ENCODE peak calls at places on chromosome 5, in ten cellular contexts. O is RWPE1; J is neural progenitor cell; T is GM20000; V is osteoblast; B is CD8-positive, alpha-beta T cell; R is A549; G is WTC11; I is bronchial epithelial cell; Q is Peyer's patch. Z is an unnamed sample.

GRCh38 chr5:180370861-180371641 is 17.9 kb upstream of the GFPT2 start:
- DNase-seq in Q (no peak), G (no peak), R (no peak), J (no peak), B (no peak), V (peak), O (no peak), T (no peak), I (no peak), Z (no peak)

GRCh38 chr5:107812570-107813141 is 141.9 kb upstream of the EFNA5 start:
- DNase-seq in Q (no peak), O (no peak), V (peak), J (no peak), G (no peak), B (no peak), T (peak), R (no peak), I (no peak), Z (no peak)

GRCh38 chr5:179267071-179267670 is 78.1 kb downstream of the ADAMTS2 start:
- DNase-seq in O (no peak), B (no peak), I (no peak), G (peak), R (no peak), T (no peak), J (peak), Q (peak), V (peak), Z (no peak)

GRCh38 chr5:67037171-67037570 is 159.4 kb downstream of the CD180 start:
- DNase-seq in B (no peak), G (no peak), V (no peak), Q (no peak), I (peak), R (no peak), O (no peak), J (no peak), T (no peak), Z (no peak)

GRCh38 chr5:106730506-106730905 is 940.2 kb downstream of the EFNA5 start:
- DNase-seq in V (no peak), I (no peak), T (no peak), O (no peak), J (no peak), G (no peak), Q (no peak), B (no peak), R (no peak), Z (no peak)

GRCh38 chr5:177430972-177431316 is 4.5 kb downstream of the GRK6 start:
- DNase-seq in G (no peak), T (no peak), O (no peak), V (peak), J (no peak), B (no peak), I (no peak), Q (no peak), R (no peak), Z (no peak)

GRCh38 chr5:172274951-172275753 is 8.4 kb downstream of the UBTD2 start:
- DNase-seq in V (no peak), R (no peak), Q (no peak), G (no peak), B (peak), J (no peak), O (peak), I (peak), T (no peak), Z (no peak)

GRCh38 chr5:124735169-124735858 is 11.1 kb downstream of the ZNF608 start:
- DNase-seq in O (no peak), V (peak), I (no peak), J (peak), R (no peak), B (no peak), G (peak), T (no peak), Q (peak), Z (no peak)

GRCh38 chr5:27473300-27474053 is 435.1 kb upstream of the CDH9 start:
- DNase-seq in V (no peak), R (peak), I (no peak), T (no peak), J (peak), B (no peak), Q (no peak), O (no peak), G (no peak), Z (no peak)

GRCh38 chr5:55427157-55427556 is 107.6 kb downstream of the PLPP1 start:
- DNase-seq in G (no peak), B (no peak), V (peak), J (no peak), Q (no peak), I (peak), R (no peak), O (no peak), T (no peak), Z (no peak)

GRCh38 chr5:82162568-82162967 is 115.6 kb downstream of the RPS23 start:
- DNase-seq in O (no peak), T (no peak), Q (no peak), I (no peak), R (no peak), B (no peak), J (no peak), G (no peak), V (no peak), Z (no peak)

GRCh38 chr5:16964821-16965220 is 28.7 kb upstream of the MYO10 start:
- DNase-seq in G (no peak), T (no peak), I (no peak), O (no peak), Q (no peak), R (no peak), B (no peak), V (no peak), J (no peak), Z (no peak)

GRCh38 chr5:80414113-80414512 is 6.2 kb downstream of the ZFYVE16 start:
- DNase-seq in R (no peak), V (peak), T (no peak), J (no peak), G (no peak), I (peak), O (no peak), B (no peak), Q (no peak), Z (no peak)

GRCh38 chr5:67233075-67233474 is 36.5 kb upstream of the CD180 start:
- DNase-seq in R (no peak), G (no peak), I (no peak), J (no peak), V (no peak), B (no peak), Q (no peak), T (no peak), O (no peak), Z (no peak)

GRCh38 chr5:179373961-179374505 is 28.8 kb upstream of the ADAMTS2 start:
- DNase-seq in J (no peak), O (no peak), G (peak), B (no peak), R (no peak), T (no peak), Q (no peak), I (no peak), V (no peak), Z (no peak)

GRCh38 chr5:142316051-142316450 is 8.8 kb downstream of the SPRY4 start:
- DNase-seq in T (no peak), V (no peak), R (no peak), G (no peak), J (no peak), I (no peak), O (no peak), B (no peak), Q (no peak), Z (no peak)

GRCh38 chr5:16539169-16539666 is 73.6 kb upstream of the ZNF622 start:
- DNase-seq in O (peak), B (no peak), J (no peak), Q (peak), R (peak), I (peak), V (peak), G (no peak), T (no peak), Z (no peak)

GRCh38 chr5:51387854-51388320 is 4.6 kb downstream of the ISL1 start:
- DNase-seq in O (peak), V (no peak), G (peak), J (peak), B (no peak), R (no peak), T (no peak), Q (no peak), I (no peak), Z (no peak)

GRCh38 chr5:98804066-98804465 is 30.6 kb downstream of the RGMB start:
- DNase-seq in B (no peak), O (peak), I (peak), T (no peak), J (no peak), G (no peak), Q (no peak), R (no peak), V (no peak), Z (no peak)

GRCh38 chr5:59007460-59008063 is 424.7 kb downstream of the RAB3C start:
- DNase-seq in I (peak), Q (no peak), J (peak), B (no peak), T (peak), O (peak), V (no peak), R (no peak), G (no peak), Z (no peak)

DNA sequence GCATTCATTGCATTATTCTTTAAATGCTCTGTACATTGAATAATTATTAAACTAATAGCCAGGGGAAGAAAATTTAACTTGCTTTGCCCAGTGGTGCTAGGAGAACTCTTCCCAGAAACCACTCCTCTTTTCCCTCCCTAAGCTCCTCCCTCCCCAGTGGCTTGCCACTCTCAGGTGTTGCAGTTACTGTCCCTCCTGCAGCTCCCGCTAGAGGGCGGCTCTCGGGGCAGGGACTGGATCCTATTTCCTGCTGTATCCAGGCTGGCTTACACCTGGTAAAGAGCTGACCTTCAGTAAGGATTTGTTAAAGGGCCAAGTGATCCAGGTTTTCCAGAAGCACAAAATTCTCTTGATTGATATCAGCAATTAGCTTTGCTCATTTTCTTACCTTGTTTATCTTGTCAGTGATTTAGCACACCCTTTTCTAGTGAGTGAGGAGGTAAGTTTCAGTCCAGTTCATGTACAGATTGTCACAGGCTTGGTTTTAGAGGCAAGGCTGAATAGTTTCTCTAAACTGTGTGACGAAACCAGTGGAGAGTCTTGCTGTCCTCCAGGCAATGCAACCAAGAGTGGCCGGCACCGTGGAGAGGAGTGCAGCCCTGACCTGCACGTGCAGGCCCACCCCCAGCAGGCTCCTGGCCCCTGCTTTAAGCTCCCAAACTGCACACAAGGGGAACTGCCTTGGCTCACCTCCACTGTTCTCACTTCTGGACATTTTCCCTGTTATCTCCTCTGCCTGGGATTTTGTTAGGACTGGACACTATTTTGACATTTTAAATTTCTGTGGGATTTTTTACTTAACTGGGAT is 423.8 kb downstream of the SPOCK1 start:
- DNase-seq in Q (peak), J (peak), B (no peak), G (peak), V (no peak), R (peak), T (peak), I (peak), O (peak), Z (peak)
- TF ChIP-seq CTCF in Q (no peak), J (peak), B (no peak), G (peak), V (peak), R (peak), T (peak), I (peak), O (peak), Z (peak)

DNA sequence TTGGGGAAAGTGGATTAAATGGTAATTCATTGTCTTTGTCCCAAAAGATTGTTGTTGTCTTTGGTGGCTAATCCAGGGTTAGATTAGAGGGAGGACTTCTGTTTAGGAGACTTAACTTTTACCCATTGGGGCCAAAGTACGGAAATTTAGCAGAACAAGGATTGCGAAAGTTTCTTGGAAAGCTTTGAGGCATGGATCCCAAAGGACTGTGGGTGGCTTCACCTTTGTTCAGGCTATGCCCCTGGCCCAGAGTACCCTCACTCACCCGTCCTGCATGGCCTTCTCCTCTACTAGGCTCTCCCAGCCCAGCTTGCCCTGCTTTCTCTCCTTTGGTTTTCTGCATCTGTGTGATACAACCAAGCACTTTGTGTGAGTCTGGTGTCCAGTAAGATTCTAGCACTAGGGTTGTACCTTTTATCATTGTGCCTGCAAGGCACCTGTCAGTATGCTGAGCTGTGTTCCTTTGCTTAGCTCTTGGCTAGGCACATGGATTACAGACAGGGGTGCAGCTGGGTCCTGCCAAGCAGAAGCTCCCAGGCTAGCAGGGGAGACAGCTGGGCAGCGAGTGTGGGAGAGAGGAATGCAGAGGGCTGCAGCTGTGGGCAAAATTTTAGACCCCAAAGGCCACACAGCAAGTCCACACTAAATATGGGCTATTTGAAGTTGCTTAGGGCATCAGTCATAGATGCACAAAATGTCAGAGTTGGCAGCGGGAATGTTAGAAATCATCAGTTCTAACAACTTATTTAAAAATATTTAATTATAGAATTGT is 3.2 kb downstream of the PPARGC1B start:
- DNase-seq in V (no peak), O (no peak), I (no peak), G (no peak), J (no peak), R (no peak), B (no peak), Q (no peak), T (no peak), Z (no peak)
- TF ChIP-seq CTCF in V (no peak), O (no peak), I (no peak), G (no peak), J (no peak), R (no peak), B (no peak), Q (no peak), T (no peak), Z (no peak)

GRCh38 chr5:176405656-176406435 is 10.5 kb downstream of the CLTB start:
- DNase-seq in I (no peak), B (no peak), Q (peak), O (no peak), G (peak), T (no peak), J (peak), V (no peak), R (peak), Z (no peak)
- TF ChIP-seq CTCF in I (peak), B (no peak), Q (no peak), O (no peak), G (no peak), T (no peak), J (peak), V (peak), R (peak), Z (no peak)

GRCh38 chr5:72407541-72407940 is 87.4 kb downstream of the PTCD2 start:
- DNase-seq in Q (no peak), I (peak), J (no peak), R (no peak), O (no peak), T (no peak), B (no peak), G (no peak), V (no peak), Z (no peak)

GRCh38 chr5:72402381-72402890 is 82.3 kb downstream of the PTCD2 start:
- DNase-seq in R (peak), B (no peak), G (no peak), Q (no peak), V (no peak), O (peak), I (peak), J (no peak), T (no peak), Z (no peak)

GRCh38 chr5:72400950-72401349 is 80.8 kb downstream of the PTCD2 start:
- DNase-seq in Q (no peak), V (no peak), O (no peak), J (no peak), R (no peak), G (no peak), T (no peak), I (no peak), B (no peak), Z (no peak)

GRCh38 chr5:72407078-72407477 is 86.9 kb downstream of the PTCD2 start:
- DNase-seq in J (no peak), B (no peak), Q (no peak), G (no peak), I (no peak), V (no peak), T (no peak), R (no peak), O (no peak), Z (no peak)

DNA sequence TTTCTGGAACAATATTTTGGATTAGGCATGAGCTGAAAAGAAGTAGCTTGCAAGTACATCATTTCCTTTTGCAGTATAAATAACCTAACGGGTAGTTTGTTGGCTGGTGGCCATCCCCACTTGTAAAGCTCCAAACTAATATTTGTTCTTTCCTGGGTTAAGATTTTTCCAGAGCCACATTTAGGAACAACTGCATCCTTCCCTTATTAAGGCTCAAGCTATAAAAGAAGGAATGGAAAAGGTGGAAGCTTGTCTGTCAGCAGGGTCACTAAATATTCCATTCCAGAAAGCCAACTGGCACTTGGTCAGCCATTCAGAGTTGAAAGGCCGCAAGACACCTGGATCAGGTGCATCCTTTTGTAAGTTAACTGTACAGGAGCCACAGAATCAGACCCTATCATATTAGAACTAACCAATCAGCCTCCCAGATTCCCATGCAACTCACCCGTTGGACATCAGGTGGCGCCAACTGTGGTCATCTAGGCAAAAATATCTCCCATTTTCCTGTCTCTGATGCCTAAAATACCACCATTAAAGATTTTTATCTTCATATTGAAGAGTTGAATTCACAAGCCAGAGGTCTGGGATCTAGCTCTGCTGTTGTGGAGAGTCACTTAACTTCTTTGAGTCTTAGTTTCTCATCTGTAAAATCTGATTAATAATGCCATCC is 82.9 kb downstream of the PTCD2 start:
- DNase-seq in G (peak), O (no peak), B (no peak), J (no peak), I (no peak), V (no peak), Q (no peak), R (peak), T (no peak), Z (no peak)
- TF ChIP-seq CTCF in G (peak), O (peak), B (no peak), J (peak), I (peak), V (peak), Q (no peak), R (peak), T (peak), Z (no peak)

DNA sequence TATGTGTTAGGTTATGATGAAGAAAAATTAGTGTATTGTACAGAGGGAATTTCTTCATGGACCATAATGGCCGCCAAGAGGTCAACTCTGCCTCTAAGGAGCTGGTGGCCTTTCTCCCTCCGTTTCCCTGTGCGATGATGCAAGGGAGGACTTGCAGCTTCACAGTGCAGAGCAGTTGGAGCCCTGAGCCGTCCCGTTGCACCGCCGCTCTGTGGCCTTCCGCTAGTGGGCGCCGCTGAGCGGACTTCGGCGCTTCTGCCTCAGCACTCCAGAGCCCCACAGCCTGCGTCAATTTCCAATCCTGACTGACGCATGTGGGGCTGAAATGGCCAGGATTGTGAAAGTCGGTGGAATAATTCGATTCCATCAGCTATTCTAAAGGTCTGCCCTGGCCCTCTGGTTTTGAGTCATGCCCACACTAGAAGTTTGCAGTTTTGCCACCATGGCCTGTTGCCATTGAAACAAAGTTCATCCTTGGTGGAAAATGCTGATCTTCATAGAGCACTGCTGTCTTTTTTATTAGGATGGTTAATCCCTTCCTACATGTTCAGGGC is 22.7 kb upstream of the LECT2 start:
- DNase-seq in I (peak), J (peak), V (peak), R (peak), T (peak), B (peak), Q (peak), G (peak), O (no peak), Z (no peak)
- TF ChIP-seq CTCF in I (peak), J (peak), V (peak), R (peak), T (peak), B (peak), Q (peak), G (peak), O (no peak), Z (peak)

GRCh38 chr5:134437340-134438267 is 25.9 kb upstream of the CDKN2AIPNL start:
- DNase-seq in R (no peak), G (no peak), O (no peak), V (no peak), T (no peak), I (peak), B (no peak), J (no peak), Q (no peak), Z (no peak)

GRCh38 chr5:134440185-134440755 is 28.6 kb upstream of the CDKN2AIPNL start:
- DNase-seq in J (no peak), R (no peak), I (peak), V (no peak), O (no peak), T (no peak), Q (no peak), B (no peak), G (no peak), Z (no peak)

GRCh38 chr5:134436523-134437339 is 25.1 kb upstream of the CDKN2AIPNL start:
- DNase-seq in O (peak), I (peak), V (no peak), G (no peak), R (peak), Q (peak), J (no peak), T (peak), B (peak), Z (no peak)

GRCh38 chr5:134438268-134438622 is 26.6 kb upstream of the CDKN2AIPNL start:
- DNase-seq in G (no peak), V (no peak), B (no peak), Q (no peak), I (peak), O (no peak), T (no peak), J (no peak), R (no peak), Z (no peak)

GRCh38 chr5:134438641-134439621 is 27.2 kb upstream of the CDKN2AIPNL start:
- DNase-seq in B (no peak), R (peak), O (peak), I (peak), G (peak), J (no peak), V (peak), Q (peak), T (no peak), Z (no peak)
- TF ChIP-seq CTCF in B (no peak), R (no peak), O (no peak), I (peak), G (no peak), J (no peak), V (no peak), Q (no peak), T (no peak), Z (no peak)

GRCh38 chr5:35939639-35940038 is 1.2 kb upstream of the CAPSL start:
- DNase-seq in G (no peak), I (no peak), V (no peak), T (no peak), J (no peak), O (no peak), Q (no peak), R (no peak), B (no peak), Z (no peak)
- TF ChIP-seq CTCF in G (no peak), I (no peak), V (peak), T (no peak), J (peak), O (no peak), Q (no peak), R (no peak), B (no peak), Z (peak)